ENCODE peak calls at places on chromosomes 4 and X, in five cellular contexts. O, W, C, Y and D are unnamed samples.

GRCh38 chr4:27836505-27836904 is 975.9 kb downstream of the STIM2 start:
- DNase-seq in W (no peak), Y (no peak), C (no peak), O (no peak), D (no peak)

GRCh38 chr4:41448935-41449334 is 89.0 kb upstream of the LIMCH1 start:
- DNase-seq in C (no peak), O (no peak), W (no peak), Y (peak), D (no peak)

GRCh38 chrX:119763175-119763574 is 4.8 kb downstream of the SOWAHD start:
- DNase-seq in O (no peak), Y (no peak), C (no peak), W (no peak), D (no peak)

GRCh38 chrX:26848511-26848910 is 614.6 kb downstream of the PPP4R3C start:
- DNase-seq in C (no peak), Y (no peak), W (no peak), O (no peak), D (no peak)

GRCh38 chr4:3469386-3470243 is 6.5 kb downstream of the DOK7 start:
- DNase-seq in Y (no peak), C (no peak), W (no peak), O (no peak), D (no peak)

GRCh38 chrX:23782455-23782854 is 518 bp upstream of the SAT1 start:
- DNase-seq in Y (peak), O (no peak), W (no peak), C (no peak), D (no peak)

GRCh38 chr4:13980317-13980716 is 352.8 kb upstream of the BOD1L1 start:
- DNase-seq in O (no peak), Y (no peak), C (no peak), W (no peak), D (no peak)

GRCh38 chrX:85611926-85612325 is 232.5 kb upstream of the POF1B start:
- DNase-seq in C (no peak), Y (no peak), O (no peak), W (no peak), D (peak)

GRCh38 chr4:48064349-48064748 is 47.8 kb downstream of the NIPAL1 start:
- DNase-seq in O (no peak), W (no peak), Y (no peak), C (no peak), D (no peak)

GRCh38 chrX:120365320-120365719 is 3.4 kb downstream of the ATP1B4 start:
- DNase-seq in O (no peak), Y (peak), W (peak), C (no peak), D (peak)

GRCh38 chr4:47270226-47270888 is 193.1 kb downstream of the COMMD8 start:
- DNase-seq in O (no peak), W (no peak), C (no peak), Y (no peak), D (no peak)

GRCh38 chr4:102683846-102684581 is 76.8 kb downstream of the MANBA start:
- DNase-seq in C (no peak), O (no peak), W (no peak), Y (no peak), D (no peak)

GRCh38 chr4:137359691-137360315 is 172.5 kb downstream of the PCDH18 start:
- DNase-seq in Y (no peak), O (no peak), W (no peak), C (no peak), D (no peak)

GRCh38 chrX:43375146-43375545 is 281.0 kb upstream of the MAOA start:
- DNase-seq in W (no peak), Y (no peak), O (no peak), C (no peak), D (no peak)

GRCh38 chrX:152220612-152221011 is 82.2 kb upstream of the MAGEA10 start:
- DNase-seq in Y (no peak), C (no peak), O (no peak), W (no peak), D (no peak)

GRCh38 chrX:155819966-155820491 is 61.1 kb upstream of the VAMP7 start:
- DNase-seq in Y (peak), O (peak), W (peak), C (peak), D (peak)

GRCh38 chr4:81631958-81632439 is 160.3 kb upstream of the RASGEF1B start:
- DNase-seq in W (no peak), O (no peak), C (no peak), Y (peak), D (peak)

GRCh38 chr4:151576627-151577026 is 167.7 kb downstream of the FHIP1A start:
- DNase-seq in C (no peak), W (no peak), O (no peak), Y (no peak), D (no peak)

GRCh38 chrX:44245730-44246129 is 97.7 kb downstream of the EFHC2 start:
- DNase-seq in Y (no peak), C (no peak), W (no peak), O (no peak), D (no peak)

GRCh38 chr4:79788884-79789283 is 284.1 kb downstream of the ANTXR2 start:
- DNase-seq in C (no peak), W (no peak), O (no peak), Y (no peak), D (no peak)

GRCh38 chr4:121784975-121785374 is 16.1 kb upstream of the EXOSC9 start:
- DNase-seq in W (no peak), C (no peak), Y (no peak), O (no peak), D (no peak)

GRCh38 chr4:121786221-121786620 is 14.9 kb upstream of the EXOSC9 start:
- DNase-seq in C (no peak), O (no peak), W (no peak), Y (no peak), D (no peak)

GRCh38 chr4:121785479-121785878 is 15.6 kb upstream of the EXOSC9 start:
- DNase-seq in C (no peak), W (no peak), O (no peak), Y (no peak), D (no peak)

GRCh38 chr4:121783210-121783609 is 17.9 kb upstream of the EXOSC9 start:
- DNase-seq in C (no peak), W (no peak), O (no peak), Y (no peak), D (no peak)

GRCh38 chr4:121784401-121784800 is 16.7 kb upstream of the EXOSC9 start:
- DNase-seq in C (no peak), O (no peak), W (no peak), Y (no peak), D (no peak)
- TF ChIP-seq SUZ12 in C (no peak), O (no peak), W (no peak), Y (no peak), D (no peak)

GRCh38 chr4:1115528-1116293 is 2.3 kb upstream of the RNF212 start:
- DNase-seq in C (no peak), Y (no peak), O (no peak), W (no peak), D (no peak)
- TF ChIP-seq SUZ12 in C (no peak), Y (no peak), O (no peak), W (no peak), D (no peak)

GRCh38 chr4:2366252-2367192 is 51.9 kb downstream of the ZFYVE28 start:
- DNase-seq in W (no peak), Y (no peak), O (no peak), C (no peak), D (no peak)
- TF ChIP-seq SUZ12 in W (no peak), Y (no peak), O (no peak), C (no peak), D (no peak)

DNA sequence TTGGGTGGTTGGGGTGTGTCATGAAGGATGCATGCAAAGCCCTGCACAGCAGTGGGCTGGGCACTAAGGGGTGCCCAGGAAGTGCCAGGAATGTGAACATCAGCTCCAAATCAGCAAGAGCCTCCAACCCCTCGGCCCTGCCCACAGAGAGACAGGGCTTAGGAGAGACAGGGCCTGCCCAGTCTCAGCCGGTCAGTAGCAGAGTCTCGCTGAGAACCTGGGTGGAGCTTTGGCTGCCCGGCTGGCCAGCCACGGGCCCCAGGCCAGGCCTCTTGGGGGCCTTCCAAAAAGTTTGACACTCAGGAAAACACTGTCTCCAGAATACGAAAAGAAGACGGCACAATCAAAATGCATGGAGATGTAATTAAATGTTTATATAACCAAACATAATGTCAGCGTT is 4.3 kb upstream of the MXD4 start:
- DNase-seq in O (no peak), W (no peak), Y (no peak), C (no peak), D (no peak)
- TF ChIP-seq SUZ12 in O (no peak), W (no peak), Y (no peak), C (no peak), D (no peak)

GRCh38 chr4:99687120-99687519 is 29.5 kb upstream of the C4orf54 start:
- DNase-seq in Y (no peak), O (no peak), W (no peak), C (no peak), D (no peak)
- TF ChIP-seq SUZ12 in Y (no peak), O (no peak), W (no peak), C (no peak), D (no peak)